ENCODE peak calls at places on chromosomes 3 and 15, in eight cellular contexts. R is IMR-90; C is transverse colon; V is CD8-positive, alpha-beta T cell; F is RWPE2; G is suprapubic skin; J is testis; N is HCT116. S is an unnamed sample. For H3K9me3, the result is how much of the 10 kb centered on the place peaks cover.

GRCh38 chr3:42216302-42216701 is 49.7 kb downstream of the CCK start:
- DNase-seq in R (no peak), C (no peak), V (no peak), F (no peak), G (no peak), J (no peak), N (no peak), S (no peak)

GRCh38 chr3:128326051-128326823 is 140.5 kb downstream of the DNAJB8 start:
- DNase-seq in R (no peak), C (no peak), V (no peak), F (no peak), G (no peak), J (peak), N (no peak), S (no peak)

GRCh38 chr3:181609156-181609767 is 102.5 kb upstream of the SOX2 start:
- DNase-seq in R (no peak), C (no peak), V (no peak), F (no peak), G (no peak), J (no peak), N (no peak), S (no peak)

GRCh38 chr3:33980252-33980651 is 181.8 kb downstream of the PDCD6IP start:
- DNase-seq in R (peak), C (no peak), V (no peak), F (no peak), G (no peak), J (no peak), N (peak), S (no peak)

GRCh38 chr3:190860531-190860930 is 2.0 kb downstream of the GMNC start:
- DNase-seq in R (no peak), C (no peak), V (no peak), F (no peak), G (no peak), J (no peak), N (no peak), S (no peak)

GRCh38 chr15:47409038-47409437 is 308.3 kb upstream of the SEMA6D start:
- DNase-seq in R (no peak), C (no peak), V (no peak), F (no peak), G (no peak), J (peak), N (no peak), S (no peak)

GRCh38 chr15:78051622-78052405 is 25.7 kb downstream of the TBC1D2B start:
- DNase-seq in R (peak), C (peak), V (no peak), F (no peak), G (no peak), J (no peak), N (no peak), S (peak)

GRCh38 chr3:99761415-99761981 is 56.2 kb upstream of the CMSS1 start:
- DNase-seq in R (no peak), C (no peak), V (no peak), F (no peak), G (no peak), J (no peak), N (no peak), S (no peak)

GRCh38 chr3:20023663-20024417 is 11.8 kb upstream of the PP2D1 start:
- DNase-seq in R (no peak), C (peak), V (no peak), F (no peak), G (no peak), J (peak), N (no peak), S (no peak)

GRCh38 chr3:153232737-153233330 is 70.8 kb downstream of the RAP2B start:
- DNase-seq in R (peak), C (no peak), V (no peak), F (no peak), G (no peak), J (no peak), N (no peak), S (no peak)

GRCh38 chr3:107208100-107208499 is 169.1 kb upstream of the CCDC54 start:
- DNase-seq in R (peak), C (no peak), V (no peak), F (no peak), G (no peak), J (peak), N (peak), S (peak)

GRCh38 chr15:41284425-41285177 is 47.8 kb downstream of the OIP5 start:
- DNase-seq in R (no peak), C (no peak), V (no peak), F (no peak), G (no peak), J (peak), N (no peak), S (peak)

GRCh38 chr15:86863226-86863915 is 783.7 kb downstream of the AGBL1 start:
- DNase-seq in R (no peak), C (no peak), V (no peak), F (peak), G (no peak), J (no peak), N (no peak), S (no peak)

GRCh38 chr3:47016934-47017435 is 37.5 kb downstream of the NBEAL2 start:
- DNase-seq in R (peak), C (no peak), V (no peak), F (no peak), G (no peak), J (peak), N (no peak), S (no peak)

GRCh38 chr3:106485202-106485601 is 616.4 kb upstream of the CBLB start:
- DNase-seq in R (peak), C (no peak), V (no peak), F (no peak), G (no peak), J (no peak), N (no peak), S (no peak)

GRCh38 chr15:82855286-82856092 is 46.1 kb downstream of the WHAMM start:
- DNase-seq in R (no peak), C (no peak), V (no peak), F (peak), G (no peak), J (no peak), N (no peak), S (no peak)

GRCh38 chr3:4494807-4495200 is 1.7 kb downstream of the ITPR1 start:
- DNase-seq in R (no peak), C (no peak), V (no peak), F (no peak), G (no peak), J (peak), N (no peak), S (no peak)
- H3K4me3 ChIP-seq in R (peak), C (peak), V (peak), F (no peak), G (peak), J (peak), N (no peak), S (peak)

GRCh38 chr15:57032338-57032737 is 113.9 kb downstream of the TCF12 start:
- DNase-seq in R (no peak), C (no peak), V (no peak), F (no peak), G (no peak), J (no peak), N (no peak), S (no peak)

GRCh38 chr15:57030011-57030410 is 111.6 kb downstream of the TCF12 start:
- DNase-seq in R (no peak), C (no peak), V (no peak), F (no peak), G (no peak), J (no peak), N (no peak), S (no peak)

GRCh38 chr15:57031082-57031481 is 112.6 kb downstream of the TCF12 start:
- DNase-seq in R (no peak), C (no peak), V (no peak), F (no peak), G (no peak), J (no peak), N (no peak), S (no peak)

GRCh38 chr15:57033715-57034439 is 115.4 kb downstream of the TCF12 start:
- DNase-seq in R (no peak), C (no peak), V (no peak), F (no peak), G (no peak), J (no peak), N (no peak), S (no peak)

GRCh38 chr15:57031605-57032004 is 113.2 kb downstream of the TCF12 start:
- DNase-seq in R (peak), C (no peak), V (no peak), F (no peak), G (no peak), J (peak), N (no peak), S (peak)
- H3K9me3 ChIP-seq in R (under half), C (under half), V (under half), F (under half), G (under half), J (under half), N (under half), S (under half)

GRCh38 chr3:122003112-122003511 is 18.9 kb downstream of the ILDR1 start:
- DNase-seq in R (no peak), C (no peak), V (no peak), F (no peak), G (no peak), J (no peak), N (no peak), S (no peak)
- H3K4me3 ChIP-seq in R (no peak), C (no peak), V (no peak), F (no peak), G (no peak), J (no peak), N (no peak), S (no peak)

GRCh38 chr15:26921433-26921832 is 49.5 kb upstream of the GABRG3 start:
- DNase-seq in R (no peak), C (no peak), V (no peak), F (no peak), G (no peak), J (no peak), N (no peak), S (no peak)
- H3K9me3 ChIP-seq in R (under half), C (under half), V (under half), F (under half), G (under half), J (under half), N (under half), S (under half)

GRCh38 chr3:55724851-55725250 is 237.7 kb upstream of the WNT5A start:
- DNase-seq in R (no peak), C (no peak), V (no peak), F (no peak), G (no peak), J (no peak), N (no peak), S (no peak)

GRCh38 chr3:55728461-55729100 is 241.5 kb upstream of the WNT5A start:
- DNase-seq in R (peak), C (no peak), V (no peak), F (no peak), G (no peak), J (no peak), N (no peak), S (no peak)

GRCh38 chr3:55724407-55724784 is 237.3 kb upstream of the WNT5A start:
- DNase-seq in R (no peak), C (no peak), V (no peak), F (no peak), G (no peak), J (no peak), N (no peak), S (no peak)

GRCh38 chr3:55725681-55726500 is 238.8 kb upstream of the WNT5A start:
- DNase-seq in R (peak), C (no peak), V (no peak), F (no peak), G (no peak), J (no peak), N (no peak), S (no peak)

DNA sequence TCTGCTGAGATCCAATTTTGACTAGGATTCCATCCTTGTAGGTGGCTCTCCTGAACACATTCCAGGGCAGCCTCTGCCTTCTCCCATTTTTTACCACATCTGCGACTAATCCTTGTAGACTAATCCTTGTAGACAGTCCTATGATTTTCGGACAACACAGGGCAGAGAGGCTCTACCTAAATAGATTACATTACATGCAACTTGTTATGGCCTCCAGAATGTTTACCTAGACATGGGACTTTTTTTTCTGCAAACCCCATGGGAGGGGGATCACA is 239.3 kb upstream of the WNT5A start:
- DNase-seq in R (no peak), C (no peak), V (no peak), F (no peak), G (no peak), J (no peak), N (no peak), S (no peak)
- H3K4me3 ChIP-seq in R (no peak), C (no peak), V (no peak), F (no peak), G (no peak), J (no peak), N (no peak), S (no peak)

GRCh38 chr3:62374375-62374876 is 1.1 kb upstream of the FEZF2 start:
- DNase-seq in R (peak), C (no peak), V (no peak), F (no peak), G (no peak), J (no peak), N (no peak), S (no peak)
- H3K9me3 ChIP-seq in R (under half), C (under half), V (under half), F (under half), G (under half), J (under half), N (under half), S (under half)